ENCODE peak calls at places on chromosome 1, in nine cellular contexts. One of them, this sample, is unnamed.

GRCh38 chr1:204660509-204660908 is 25.0 kb downstream of the LRRN2 start:
- DNase-seq in KBM-7: no peak
- DNase-seq in stimulated activated CD4-positive, alpha-beta T cell treated with anti-CD3 and anti-CD28 coated beads, Interleukin-1b, Interleukin-23, amount 100 ng/mL, for 48 hours: no peak
- DNase-seq in fibroblast of villous mesenchyme: peak; percentile 68
- DNase-seq in NCI-H345: no peak
- DNase-seq in EH: peak; percentile 21
- DNase-seq in progenitor cell of endocrine pancreas: no peak
- DNase-seq in glutamatergic neuron: no peak
- DNase-seq in Caco-2: no peak
- DNase-seq in this sample: no peak

GRCh38 chr1:151176514-151177045 is 799 bp upstream of the TMOD4 start:
- DNase-seq in KBM-7: no peak
- DNase-seq in stimulated activated CD4-positive, alpha-beta T cell treated with anti-CD3 and anti-CD28 coated beads, Interleukin-1b, Interleukin-23, amount 100 ng/mL, for 48 hours: no peak
- DNase-seq in fibroblast of villous mesenchyme: no peak
- DNase-seq in NCI-H345: no peak
- DNase-seq in EH: no peak
- DNase-seq in progenitor cell of endocrine pancreas: no peak
- DNase-seq in glutamatergic neuron: no peak
- DNase-seq in Caco-2: no peak
- DNase-seq in this sample: no peak

GRCh38 chr1:160117709-160118183 is 2.2 kb downstream of the ATP1A2 start:
- DNase-seq in KBM-7: no peak
- DNase-seq in stimulated activated CD4-positive, alpha-beta T cell treated with anti-CD3 and anti-CD28 coated beads, Interleukin-1b, Interleukin-23, amount 100 ng/mL, for 48 hours: no peak
- DNase-seq in fibroblast of villous mesenchyme: peak; percentile 28
- DNase-seq in NCI-H345: no peak
- DNase-seq in EH: peak; percentile 48
- DNase-seq in progenitor cell of endocrine pancreas: no peak
- DNase-seq in glutamatergic neuron: no peak
- DNase-seq in Caco-2: no peak
- DNase-seq in this sample: no peak

GRCh38 chr1:228396770-228397453 is 9.7 kb downstream of the TRIM11 start:
- DNase-seq in KBM-7: no peak
- DNase-seq in stimulated activated CD4-positive, alpha-beta T cell treated with anti-CD3 and anti-CD28 coated beads, Interleukin-1b, Interleukin-23, amount 100 ng/mL, for 48 hours: no peak
- DNase-seq in fibroblast of villous mesenchyme: no peak
- DNase-seq in NCI-H345: no peak
- DNase-seq in EH: no peak
- DNase-seq in progenitor cell of endocrine pancreas: no peak
- DNase-seq in glutamatergic neuron: no peak
- DNase-seq in Caco-2: no peak
- DNase-seq in this sample: no peak

GRCh38 chr1:6207075-6207885 is 1.4 kb downstream of the RNF207 start:
- DNase-seq in KBM-7: no peak
- DNase-seq in stimulated activated CD4-positive, alpha-beta T cell treated with anti-CD3 and anti-CD28 coated beads, Interleukin-1b, Interleukin-23, amount 100 ng/mL, for 48 hours: no peak
- DNase-seq in fibroblast of villous mesenchyme: no peak
- DNase-seq in NCI-H345: no peak
- DNase-seq in EH: no peak
- DNase-seq in progenitor cell of endocrine pancreas: no peak
- DNase-seq in glutamatergic neuron: no peak
- DNase-seq in Caco-2: no peak
- DNase-seq in this sample: no peak

GRCh38 chr1:110487676-110488075 is 31.3 kb downstream of the KCNA10 start:
- DNase-seq in KBM-7: no peak
- DNase-seq in stimulated activated CD4-positive, alpha-beta T cell treated with anti-CD3 and anti-CD28 coated beads, Interleukin-1b, Interleukin-23, amount 100 ng/mL, for 48 hours: no peak
- DNase-seq in fibroblast of villous mesenchyme: peak; percentile 41
- DNase-seq in NCI-H345: no peak
- DNase-seq in EH: no peak
- DNase-seq in progenitor cell of endocrine pancreas: no peak
- DNase-seq in glutamatergic neuron: no peak
- DNase-seq in Caco-2: no peak
- DNase-seq in this sample: no peak

GRCh38 chr1:178275553-178275952 is 181.6 kb downstream of the RASAL2 start:
- DNase-seq in KBM-7: peak; percentile 37
- DNase-seq in stimulated activated CD4-positive, alpha-beta T cell treated with anti-CD3 and anti-CD28 coated beads, Interleukin-1b, Interleukin-23, amount 100 ng/mL, for 48 hours: no peak
- DNase-seq in fibroblast of villous mesenchyme: peak; percentile 38
- DNase-seq in NCI-H345: no peak
- DNase-seq in EH: peak; percentile 44
- DNase-seq in progenitor cell of endocrine pancreas: no peak
- DNase-seq in glutamatergic neuron: no peak
- DNase-seq in Caco-2: no peak
- DNase-seq in this sample: no peak

GRCh38 chr1:45979074-45979777 is 153.2 kb downstream of the PIK3R3 start:
- DNase-seq in KBM-7: no peak
- DNase-seq in stimulated activated CD4-positive, alpha-beta T cell treated with anti-CD3 and anti-CD28 coated beads, Interleukin-1b, Interleukin-23, amount 100 ng/mL, for 48 hours: no peak
- DNase-seq in fibroblast of villous mesenchyme: peak; percentile 79
- DNase-seq in NCI-H345: peak; percentile 96
- DNase-seq in EH: peak; percentile 13
- DNase-seq in progenitor cell of endocrine pancreas: no peak
- DNase-seq in glutamatergic neuron: no peak
- DNase-seq in Caco-2: no peak
- DNase-seq in this sample: no peak

GRCh38 chr1:42807056-42807668 is 9.8 kb upstream of the ERMAP start:
- DNase-seq in KBM-7: no peak
- DNase-seq in stimulated activated CD4-positive, alpha-beta T cell treated with anti-CD3 and anti-CD28 coated beads, Interleukin-1b, Interleukin-23, amount 100 ng/mL, for 48 hours: no peak
- DNase-seq in fibroblast of villous mesenchyme: no peak
- DNase-seq in NCI-H345: no peak
- DNase-seq in EH: no peak
- DNase-seq in progenitor cell of endocrine pancreas: no peak
- DNase-seq in glutamatergic neuron: no peak
- DNase-seq in Caco-2: no peak
- DNase-seq in this sample: no peak

GRCh38 chr1:200496937-200497336 is 87.1 kb upstream of the ZNF281 start:
- DNase-seq in KBM-7: no peak
- DNase-seq in stimulated activated CD4-positive, alpha-beta T cell treated with anti-CD3 and anti-CD28 coated beads, Interleukin-1b, Interleukin-23, amount 100 ng/mL, for 48 hours: no peak
- DNase-seq in fibroblast of villous mesenchyme: no peak
- DNase-seq in NCI-H345: no peak
- DNase-seq in EH: peak; percentile 28
- DNase-seq in progenitor cell of endocrine pancreas: no peak
- DNase-seq in glutamatergic neuron: no peak
- DNase-seq in Caco-2: no peak
- DNase-seq in this sample: no peak

GRCh38 chr1:66176012-66176715 is 357.8 kb upstream of the SGIP1 start:
- DNase-seq in KBM-7: no peak
- DNase-seq in stimulated activated CD4-positive, alpha-beta T cell treated with anti-CD3 and anti-CD28 coated beads, Interleukin-1b, Interleukin-23, amount 100 ng/mL, for 48 hours: no peak
- DNase-seq in fibroblast of villous mesenchyme: peak; percentile 3
- DNase-seq in NCI-H345: no peak
- DNase-seq in EH: peak; percentile 6
- DNase-seq in progenitor cell of endocrine pancreas: no peak
- DNase-seq in glutamatergic neuron: no peak
- DNase-seq in Caco-2: no peak
- DNase-seq in this sample: no peak

GRCh38 chr1:116881879-116882520 is 27.7 kb upstream of the PTGFRN start:
- DNase-seq in KBM-7: peak; percentile 51
- DNase-seq in stimulated activated CD4-positive, alpha-beta T cell treated with anti-CD3 and anti-CD28 coated beads, Interleukin-1b, Interleukin-23, amount 100 ng/mL, for 48 hours: peak; percentile 56
- DNase-seq in fibroblast of villous mesenchyme: peak; percentile 95
- DNase-seq in NCI-H345: peak; percentile 26
- DNase-seq in EH: peak; percentile 70
- DNase-seq in progenitor cell of endocrine pancreas: no peak
- DNase-seq in glutamatergic neuron: peak; percentile 35
- DNase-seq in Caco-2: peak; percentile 35
- DNase-seq in this sample: peak; percentile 66

GRCh38 chr1:150963535-150964489 is 10.8 kb downstream of the CERS2 start:
- DNase-seq in KBM-7: no peak
- DNase-seq in stimulated activated CD4-positive, alpha-beta T cell treated with anti-CD3 and anti-CD28 coated beads, Interleukin-1b, Interleukin-23, amount 100 ng/mL, for 48 hours: no peak
- DNase-seq in fibroblast of villous mesenchyme: no peak
- DNase-seq in NCI-H345: no peak
- DNase-seq in EH: no peak
- DNase-seq in progenitor cell of endocrine pancreas: no peak
- DNase-seq in glutamatergic neuron: no peak
- DNase-seq in Caco-2: no peak
- DNase-seq in this sample: no peak

GRCh38 chr1:25006770-25007169 is 76.7 kb upstream of the RUNX3 start:
- DNase-seq in KBM-7: no peak
- DNase-seq in stimulated activated CD4-positive, alpha-beta T cell treated with anti-CD3 and anti-CD28 coated beads, Interleukin-1b, Interleukin-23, amount 100 ng/mL, for 48 hours: no peak
- DNase-seq in fibroblast of villous mesenchyme: no peak
- DNase-seq in NCI-H345: no peak
- DNase-seq in EH: peak; percentile 40
- DNase-seq in progenitor cell of endocrine pancreas: no peak
- DNase-seq in glutamatergic neuron: no peak
- DNase-seq in Caco-2: no peak
- DNase-seq in this sample: no peak

GRCh38 chr1:10599194-10599861 is 124.6 kb downstream of the PEX14 start:
- DNase-seq in KBM-7: no peak
- DNase-seq in stimulated activated CD4-positive, alpha-beta T cell treated with anti-CD3 and anti-CD28 coated beads, Interleukin-1b, Interleukin-23, amount 100 ng/mL, for 48 hours: no peak
- DNase-seq in fibroblast of villous mesenchyme: peak; percentile 42
- DNase-seq in NCI-H345: no peak
- DNase-seq in EH: peak; percentile 81
- DNase-seq in progenitor cell of endocrine pancreas: no peak
- DNase-seq in glutamatergic neuron: no peak
- DNase-seq in Caco-2: peak; percentile 77
- DNase-seq in this sample: no peak

GRCh38 chr1:8370928-8371327 is 53.0 kb downstream of the SLC45A1 start:
- DNase-seq in KBM-7: no peak
- DNase-seq in stimulated activated CD4-positive, alpha-beta T cell treated with anti-CD3 and anti-CD28 coated beads, Interleukin-1b, Interleukin-23, amount 100 ng/mL, for 48 hours: no peak
- DNase-seq in fibroblast of villous mesenchyme: no peak
- DNase-seq in NCI-H345: peak; percentile 94
- DNase-seq in EH: peak; percentile 67
- DNase-seq in progenitor cell of endocrine pancreas: no peak
- DNase-seq in glutamatergic neuron: no peak
- DNase-seq in Caco-2: no peak
- DNase-seq in this sample: no peak

GRCh38 chr1:225772323-225772768 is 5.3 kb upstream of the SRP9 start:
- DNase-seq in KBM-7: peak; percentile 78
- DNase-seq in stimulated activated CD4-positive, alpha-beta T cell treated with anti-CD3 and anti-CD28 coated beads, Interleukin-1b, Interleukin-23, amount 100 ng/mL, for 48 hours: peak; percentile 26
- DNase-seq in fibroblast of villous mesenchyme: peak; percentile 94
- DNase-seq in NCI-H345: peak; percentile 81
- DNase-seq in EH: peak; percentile 90
- DNase-seq in progenitor cell of endocrine pancreas: peak; percentile 81
- DNase-seq in glutamatergic neuron: peak; percentile 86
- DNase-seq in Caco-2: peak; percentile 94
- DNase-seq in this sample: peak; percentile 60

GRCh38 chr1:61184035-61184713 is 101.8 kb downstream of the NFIA start:
- DNase-seq in KBM-7: no peak
- DNase-seq in stimulated activated CD4-positive, alpha-beta T cell treated with anti-CD3 and anti-CD28 coated beads, Interleukin-1b, Interleukin-23, amount 100 ng/mL, for 48 hours: no peak
- DNase-seq in fibroblast of villous mesenchyme: peak; percentile 75
- DNase-seq in NCI-H345: peak; percentile 84
- DNase-seq in EH: peak; percentile 53
- DNase-seq in progenitor cell of endocrine pancreas: no peak
- DNase-seq in glutamatergic neuron: no peak
- DNase-seq in Caco-2: peak; percentile 50
- DNase-seq in this sample: no peak

GRCh38 chr1:242129103-242129502 is 130.2 kb upstream of the MAP1LC3C start:
- DNase-seq in KBM-7: peak; percentile 7
- DNase-seq in stimulated activated CD4-positive, alpha-beta T cell treated with anti-CD3 and anti-CD28 coated beads, Interleukin-1b, Interleukin-23, amount 100 ng/mL, for 48 hours: no peak
- DNase-seq in fibroblast of villous mesenchyme: no peak
- DNase-seq in NCI-H345: peak; percentile 35
- DNase-seq in EH: no peak
- DNase-seq in progenitor cell of endocrine pancreas: no peak
- DNase-seq in glutamatergic neuron: no peak
- DNase-seq in Caco-2: no peak
- DNase-seq in this sample: no peak